ENCODE peak calls at places on chromosomes 12 and 14, in five cellular contexts. E is KBM-7, F is NCI-H526 treated with DMSO at 0.1 percent for 48 hours, P is WERI-Rb-1, V is HuH-7.5. R is an unnamed sample.

GRCh38 chr12:31574803-31575573 is 15.9 kb downstream of the DENND5B start:
- DNase-seq in P (no peak), V (no peak), E (peak), F (no peak), R (no peak)

GRCh38 chr12:6838854-6839253 is 1.9 kb upstream of the GNB3 start:
- DNase-seq in E (no peak), F (no peak), P (no peak), V (no peak), R (no peak)

GRCh38 chr12:50261654-50262053 is 21.7 kb downstream of the LIMA1 start:
- DNase-seq in F (no peak), P (no peak), E (no peak), V (no peak), R (no peak)

GRCh38 chr12:120439646-120440247 is 1.8 kb downstream of the COX6A1 start:
- DNase-seq in P (peak), E (peak), F (peak), V (peak), R (peak)

GRCh38 chr14:99527427-99528076 is 46.3 kb downstream of the CCNK start:
- DNase-seq in E (no peak), F (no peak), P (no peak), V (no peak), R (no peak)

GRCh38 chr12:1302471-1302870 is 291.9 kb downstream of the FBXL14 start:
- DNase-seq in V (no peak), P (no peak), F (no peak), E (no peak), R (no peak)

GRCh38 chr14:72614365-72614764 is 279.5 kb downstream of the DPF3 start:
- DNase-seq in V (no peak), P (no peak), E (no peak), F (no peak), R (no peak)

GRCh38 chr12:98221243-98221808 is 294.1 kb upstream of the TMPO start:
- DNase-seq in V (no peak), E (no peak), F (no peak), P (no peak), R (no peak)

GRCh38 chr14:73789996-73790581 is 61.5 kb upstream of the PTGR2 start:
- DNase-seq in V (no peak), E (no peak), P (no peak), F (no peak), R (no peak)

GRCh38 chr14:105481886-105482454 is 4.7 kb upstream of the CRIP1 start:
- DNase-seq in F (peak), P (no peak), V (peak), E (peak), R (peak)

GRCh38 chr14:81416981-81417380 is 16.9 kb upstream of the STON2 start:
- DNase-seq in P (no peak), V (no peak), E (peak), F (no peak), R (no peak)

GRCh38 chr12:12086975-12087692 is 16.4 kb downstream of the BCL2L14 start:
- DNase-seq in F (peak), P (no peak), E (no peak), V (no peak), R (no peak)

GRCh38 chr12:93244514-93245077 is 133.1 kb upstream of the NUDT4 start:
- DNase-seq in E (no peak), F (no peak), V (no peak), P (no peak), R (no peak)

GRCh38 chr14:23301969-23302289 is 730 bp downstream of the PPP1R3E start:
- DNase-seq in V (no peak), E (no peak), P (no peak), F (no peak), R (no peak)

GRCh38 chr12:117684471-117684870 is 284.3 kb downstream of the KSR2 start:
- DNase-seq in V (no peak), F (no peak), P (no peak), E (no peak), R (no peak)

GRCh38 chr14:65718629-65719028 is 306.1 kb downstream of the FUT8 start:
- DNase-seq in P (no peak), V (no peak), F (no peak), E (no peak), R (no peak)

GRCh38 chr14:36660736-36661505 is 739 bp upstream of the PAX9 start:
- DNase-seq in P (no peak), V (no peak), F (peak), E (no peak), R (no peak)

GRCh38 chr14:67515386-67516079 is 17.6 kb upstream of the PLEKHH1 start:
- DNase-seq in E (no peak), V (no peak), F (peak), P (peak), R (no peak)

GRCh38 chr12:47946413-47947107 is 16.8 kb upstream of the TMEM106C start:
- DNase-seq in F (no peak), V (no peak), E (peak), P (no peak), R (no peak)

GRCh38 chr12:112299704-112300103 is 82.5 kb downstream of the HECTD4 start:
- DNase-seq in F (no peak), E (no peak), V (no peak), P (no peak), R (no peak)

GRCh38 chr12:121711925-121712461 is 559 bp upstream of the TMEM120B start:
- DNase-seq in F (peak), V (no peak), E (no peak), P (peak), R (peak)

GRCh38 chr12:130835011-130835410 is 4.0 kb downstream of the STX2 start:
- DNase-seq in E (peak), P (no peak), V (no peak), F (no peak), R (no peak)

GRCh38 chr12:115709410-115710065 is 568.0 kb downstream of the MED13L start:
- DNase-seq in E (no peak), V (no peak), P (no peak), F (no peak), R (no peak)

GRCh38 chr12:26878661-26879119 is 45.7 kb upstream of the ITPR2 start:
- DNase-seq in F (no peak), V (no peak), E (peak), P (peak), R (peak)

GRCh38 chr14:79516009-79516408 is 695.3 kb downstream of the DIO2 start:
- DNase-seq in V (no peak), P (no peak), E (no peak), F (no peak), R (peak)

GRCh38 chr12:12560587-12561304 is 1.9 kb downstream of the DUSP16 start:
- DNase-seq in P (peak), F (peak), V (no peak), E (peak), R (peak)

GRCh38 chr14:55973285-55973800 is 144.9 kb upstream of the PELI2 start:
- DNase-seq in F (no peak), V (no peak), P (no peak), E (no peak), R (no peak)

GRCh38 chr12:123861392-123861791 is 99.3 kb downstream of the DNAH10 start:
- DNase-seq in F (no peak), V (no peak), P (no peak), E (no peak), R (no peak)

GRCh38 chr12:124993568-124994434 is at the start of gene BRI3BP:
- DNase-seq in F (peak), V (peak), P (peak), E (peak), R (no peak)

GRCh38 chr12:4431436-4431835 is 14.2 kb downstream of the FGF6 start:
- DNase-seq in E (no peak), F (no peak), P (no peak), V (no peak), R (no peak)

GRCh38 chr14:88590173-88590572 is 27.3 kb downstream of the ZC3H14 start:
- DNase-seq in F (no peak), P (no peak), E (no peak), V (no peak), R (no peak)

GRCh38 chr12:21881950-21882349 is 59.3 kb downstream of the ABCC9 start:
- DNase-seq in P (no peak), E (no peak), V (no peak), F (no peak), R (no peak)

GRCh38 chr12:64821116-64821630 is 3.3 kb upstream of the TBC1D30 start:
- DNase-seq in P (no peak), E (no peak), V (no peak), F (no peak), R (no peak)

GRCh38 chr14:90605430-90605829 is 208.6 kb downstream of the CALM1 start:
- DNase-seq in E (no peak), V (no peak), P (no peak), F (no peak), R (no peak)

GRCh38 chr12:6759741-6760140 is 6.4 kb upstream of the PTMS start:
- DNase-seq in V (no peak), E (no peak), P (peak), F (no peak), R (no peak)

GRCh38 chr14:62420853-62421252 is 624.4 kb downstream of the KCNH5 start:
- DNase-seq in V (no peak), P (no peak), E (no peak), F (no peak), R (no peak)

GRCh38 chr12:50187084-50187900 is 20.1 kb upstream of the CERS5 start:
- DNase-seq in V (no peak), F (no peak), P (no peak), E (no peak), R (peak)

GRCh38 chr14:103834956-103835355 is 12.4 kb downstream of the PPP1R13B start:
- DNase-seq in F (no peak), V (no peak), P (no peak), E (no peak), R (no peak)

GRCh38 chr12:72476301-72476700 is 204.1 kb downstream of the TRHDE start:
- DNase-seq in F (no peak), P (no peak), V (no peak), E (no peak), R (no peak)